ENCODE peak calls at places on chromosome 5, in five cellular contexts. One of them, this sample, is unnamed. For H3K4me1, the result is how much of the 10 kb centered on the place peaks cover.

GRCh38 chr5:172904643-172905345 is 54.4 kb upstream of the RPL26L1 start:
- DNase-seq in aorta: peak
- DNase-seq in A673: no peak
- DNase-seq in kidney: peak
- DNase-seq in A549: peak
- DNase-seq in this sample: peak

GRCh38 chr5:112880219-112880964 is 19.3 kb downstream of the SRP19 start:
- DNase-seq in aorta: no peak
- DNase-seq in A549: no peak
- DNase-seq in A673: no peak
- DNase-seq in kidney: no peak
- DNase-seq in this sample: no peak

GRCh38 chr5:149445739-149446369 is 66.8 kb upstream of the IL17B start:
- DNase-seq in kidney: no peak
- DNase-seq in A549: peak
- DNase-seq in aorta: no peak
- DNase-seq in A673: peak
- DNase-seq in this sample: peak

GRCh38 chr5:179342577-179342976 is 2.7 kb downstream of the ADAMTS2 start:
- DNase-seq in kidney: peak
- DNase-seq in aorta: no peak
- DNase-seq in A673: no peak
- DNase-seq in A549: no peak
- DNase-seq in this sample: no peak

GRCh38 chr5:143153332-143154119 is 250.0 kb downstream of the NR3C1 start:
- DNase-seq in A549: no peak
- DNase-seq in aorta: peak
- DNase-seq in A673: no peak
- DNase-seq in kidney: peak
- DNase-seq in this sample: peak

GRCh38 chr5:136420168-136420916 is 55.0 kb upstream of the TRPC7 start:
- DNase-seq in aorta: no peak
- DNase-seq in kidney: no peak
- DNase-seq in A673: peak
- DNase-seq in A549: no peak
- DNase-seq in this sample: no peak

GRCh38 chr5:37799865-37800421 is 39.9 kb downstream of the GDNF start:
- DNase-seq in A673: no peak
- DNase-seq in A549: no peak
- DNase-seq in aorta: no peak
- DNase-seq in kidney: no peak
- DNase-seq in this sample: no peak

GRCh38 chr5:91937121-91937520 is 554.0 kb upstream of the ARRDC3 start:
- DNase-seq in aorta: no peak
- DNase-seq in A549: no peak
- DNase-seq in kidney: no peak
- DNase-seq in A673: no peak
- DNase-seq in this sample: no peak

GRCh38 chr5:63398346-63398745 is 563.9 kb downstream of the HTR1A start:
- DNase-seq in A673: no peak
- DNase-seq in kidney: no peak
- DNase-seq in A549: no peak
- DNase-seq in aorta: no peak
- DNase-seq in this sample: no peak

GRCh38 chr5:126871441-126871840 is 94.5 kb downstream of the LMNB1 start:
- DNase-seq in A673: no peak
- DNase-seq in A549: no peak
- DNase-seq in aorta: no peak
- DNase-seq in kidney: no peak
- DNase-seq in this sample: no peak

GRCh38 chr5:83306572-83307241 is 164.8 kb upstream of the VCAN start:
- DNase-seq in aorta: peak
- DNase-seq in kidney: no peak
- DNase-seq in A673: no peak
- DNase-seq in A549: no peak
- DNase-seq in this sample: peak

DNA sequence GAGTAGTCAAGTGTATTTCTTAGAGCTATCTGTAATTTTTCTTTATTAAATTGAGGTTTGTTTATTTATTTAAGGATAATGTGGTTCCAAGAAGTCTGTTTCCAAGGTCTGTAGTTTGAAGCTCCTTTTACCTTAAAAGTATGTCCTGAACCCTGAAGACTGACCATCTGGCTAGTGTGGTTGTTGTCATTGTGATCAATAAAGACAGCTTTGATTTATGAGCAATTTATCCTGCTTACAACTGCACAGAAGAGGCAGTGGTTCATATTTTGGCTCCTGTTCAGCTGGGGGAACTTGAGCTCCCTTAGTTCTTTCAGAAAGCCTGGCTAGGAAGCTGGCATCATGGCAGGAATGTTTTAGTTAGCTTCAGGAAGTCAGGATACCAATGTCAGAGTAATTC is 118.8 kb downstream of the ZSWIM6 start:
- DNase-seq in kidney: no peak
- DNase-seq in A673: peak
- DNase-seq in aorta: peak
- DNase-seq in A549: peak
- DNase-seq in this sample: peak
- H3K27ac ChIP-seq in kidney: no peak
- H3K27ac ChIP-seq in A673: peak
- H3K27ac ChIP-seq in aorta: no peak
- H3K27ac ChIP-seq in A549: peak
- H3K27ac ChIP-seq in this sample: peak

GRCh38 chr5:177426566-177427210 is at the start of gene GRK6:
- DNase-seq in aorta: peak
- DNase-seq in A549: no peak
- DNase-seq in A673: peak
- DNase-seq in kidney: peak
- DNase-seq in this sample: peak
- H3K4me1 ChIP-seq in aorta: under half
- H3K4me1 ChIP-seq in A549: under half
- H3K4me1 ChIP-seq in A673: under half
- H3K4me1 ChIP-seq in kidney: under half
- H3K4me1 ChIP-seq in this sample: under half

GRCh38 chr5:168006473-168007130 is 284.8 kb upstream of the WWC1 start:
- DNase-seq in A673: no peak
- DNase-seq in kidney: no peak
- DNase-seq in A549: no peak
- DNase-seq in aorta: no peak
- DNase-seq in this sample: no peak
- H3K27ac ChIP-seq in A673: no peak
- H3K27ac ChIP-seq in kidney: no peak
- H3K27ac ChIP-seq in A549: no peak
- H3K27ac ChIP-seq in aorta: no peak
- H3K27ac ChIP-seq in this sample: no peak

GRCh38 chr5:15948225-15948624 is 231.4 kb downstream of the MARCHF11 start:
- DNase-seq in A673: no peak
- DNase-seq in aorta: no peak
- DNase-seq in A549: no peak
- DNase-seq in kidney: no peak
- DNase-seq in this sample: no peak
- H3K4me1 ChIP-seq in A673: under half
- H3K4me1 ChIP-seq in aorta: under half
- H3K4me1 ChIP-seq in A549: under half
- H3K4me1 ChIP-seq in kidney: under half
- H3K4me1 ChIP-seq in this sample: under half

DNA sequence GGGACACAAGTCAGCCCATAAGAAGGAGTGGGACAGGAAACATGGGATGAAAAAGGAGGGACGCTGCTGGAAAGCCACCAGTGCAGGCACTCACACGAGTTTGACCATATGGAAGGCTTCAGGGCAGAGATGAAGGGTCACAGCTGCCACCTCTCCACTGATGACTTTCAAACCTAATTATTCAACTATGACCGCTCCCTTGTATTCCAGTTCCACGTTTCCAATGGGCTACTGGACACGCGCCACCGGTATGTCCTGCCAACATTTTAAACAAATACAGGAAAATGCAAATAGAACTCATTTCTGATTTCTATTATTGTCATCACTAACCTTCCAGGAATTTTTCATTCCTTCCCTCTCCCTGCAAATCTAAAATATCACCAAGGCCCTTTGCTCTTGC is 134.7 kb downstream of the SLC1A3 start:
- DNase-seq in A549: no peak
- DNase-seq in A673: no peak
- DNase-seq in aorta: no peak
- DNase-seq in kidney: no peak
- DNase-seq in this sample: no peak
- H3K27ac ChIP-seq in A549: no peak
- H3K27ac ChIP-seq in A673: no peak
- H3K27ac ChIP-seq in aorta: no peak
- H3K27ac ChIP-seq in kidney: no peak
- H3K27ac ChIP-seq in this sample: no peak

DNA sequence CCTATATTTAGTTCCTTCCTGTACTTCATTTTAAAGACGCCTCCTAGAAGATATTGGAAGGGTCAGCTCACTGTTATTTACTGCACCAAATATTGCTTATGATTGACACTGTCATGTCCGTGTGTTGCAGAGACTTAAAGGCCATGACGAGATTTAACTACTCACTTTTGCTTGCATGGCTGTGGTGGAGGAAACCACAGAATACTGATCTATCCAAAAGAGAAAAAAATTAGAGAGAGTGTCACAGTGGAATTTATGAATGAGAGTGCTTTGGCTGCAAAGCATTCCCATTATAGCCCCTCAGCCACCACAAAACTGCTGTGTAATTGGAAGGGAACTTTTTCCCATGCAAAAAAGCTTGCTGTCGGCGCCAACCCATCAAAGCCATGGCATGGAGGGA is 58.0 kb downstream of the EBF1 start:
- DNase-seq in aorta: no peak
- DNase-seq in A549: no peak
- DNase-seq in kidney: no peak
- DNase-seq in A673: no peak
- DNase-seq in this sample: no peak
- H3K4me1 ChIP-seq in aorta: under half
- H3K4me1 ChIP-seq in A549: under half
- H3K4me1 ChIP-seq in kidney: under half
- H3K4me1 ChIP-seq in A673: under half
- H3K4me1 ChIP-seq in this sample: under half

GRCh38 chr5:154243736-154244135 is 53.2 kb downstream of the GALNT10 start:
- DNase-seq in kidney: no peak
- DNase-seq in aorta: no peak
- DNase-seq in A673: no peak
- DNase-seq in A549: no peak
- DNase-seq in this sample: no peak
- H3K27ac ChIP-seq in kidney: no peak
- H3K27ac ChIP-seq in aorta: no peak
- H3K27ac ChIP-seq in A673: no peak
- H3K27ac ChIP-seq in A549: no peak
- H3K27ac ChIP-seq in this sample: no peak

This sample was measured in SJSA1.